ENCODE peak calls at places on chromosome 6, in nine cellular contexts. R, E, F, J, V, D, O, X and L are unnamed samples.

GRCh38 chr6:14382381-14383236 is 265.0 kb downstream of the CD83 start:
- DNase-seq in R (no peak), E (no peak), F (no peak), J (no peak), V (no peak), D (no peak), O (no peak), X (no peak), L (no peak)

GRCh38 chr6:85490516-85491248 is 40.8 kb downstream of the NT5E start:
- DNase-seq in R (no peak), E (no peak), F (no peak), J (no peak), V (no peak), D (no peak), O (no peak), X (no peak), L (no peak)

GRCh38 chr6:104064876-104065275 is 794.8 kb downstream of the HACE1 start:
- DNase-seq in R (no peak), E (no peak), F (no peak), J (no peak), V (no peak), D (no peak), O (no peak), X (no peak), L (no peak)

GRCh38 chr6:9405369-9405768 is 970.0 kb upstream of the SLC35B3 start:
- DNase-seq in R (no peak), E (peak; percentile 49), F (no peak), J (peak; percentile 22), V (peak; percentile 72), D (no peak), O (no peak), X (no peak), L (no peak)

GRCh38 chr6:13431861-13432465 is 55.4 kb downstream of the GFOD1 start:
- DNase-seq in R (no peak), E (no peak), F (no peak), J (no peak), V (peak; percentile 12), D (no peak), O (no peak), X (no peak), L (no peak)

GRCh38 chr6:148593130-148593812 is 153.6 kb upstream of the UST start:
- DNase-seq in R (no peak), E (peak; percentile 1), F (no peak), J (no peak), V (no peak), D (no peak), O (no peak), X (no peak), L (no peak)

GRCh38 chr6:129567374-129567773 is 142.6 kb downstream of the ARHGAP18 start:
- DNase-seq in R (peak; percentile 44), E (no peak), F (no peak), J (peak; percentile 25), V (peak; percentile 22), D (no peak), O (peak; percentile 16), X (no peak), L (no peak)

GRCh38 chr6:123415844-123416468 is 220.8 kb downstream of the TRDN start:
- DNase-seq in R (peak; percentile 50), E (peak; percentile 3), F (peak; percentile 13), J (peak; percentile 80), V (peak; percentile 37), D (no peak), O (peak; percentile 20), X (no peak), L (peak; percentile 43)

GRCh38 chr6:6968731-6969552 is 138.8 kb upstream of the RREB1 start:
- DNase-seq in R (no peak), E (no peak), F (no peak), J (peak; percentile 23), V (no peak), D (no peak), O (no peak), X (no peak), L (no peak)

GRCh38 chr6:47977314-47977713 is 133.7 kb downstream of the PTCHD4 start:
- DNase-seq in R (no peak), E (no peak), F (no peak), J (no peak), V (no peak), D (no peak), O (no peak), X (no peak), L (no peak)

GRCh38 chr6:85911067-85911466 is 268.4 kb upstream of the SYNCRIP start:
- DNase-seq in R (no peak), E (no peak), F (no peak), J (no peak), V (no peak), D (no peak), O (no peak), X (no peak), L (no peak)

GRCh38 chr6:81816387-81816786 is 63.9 kb upstream of the TENT5A start:
- DNase-seq in R (no peak), E (no peak), F (no peak), J (no peak), V (no peak), D (no peak), O (no peak), X (no peak), L (no peak)

GRCh38 chr6:19415605-19416326 is 421.4 kb upstream of the ID4 start:
- DNase-seq in R (no peak), E (no peak), F (no peak), J (no peak), V (peak; percentile 28), D (no peak), O (no peak), X (no peak), L (no peak)
- H3K9me3 ChIP-seq in R (no peaks in the 10 kb centered on the region), E (no peaks in the 10 kb centered on the region), F (no peaks in the 10 kb centered on the region), J (no peaks in the 10 kb centered on the region), V (no peaks in the 10 kb centered on the region), D (peaks cover 30% of the 10 kb centered on the region), O (no peaks in the 10 kb centered on the region), X (no peaks in the 10 kb centered on the region), L (no peaks in the 10 kb centered on the region)

GRCh38 chr6:165019681-165020080 is 289.7 kb downstream of the C6orf118 start:
- DNase-seq in R (no peak), E (no peak), F (no peak), J (no peak), V (no peak), D (no peak), O (no peak), X (no peak), L (no peak)
- H3K9me3 ChIP-seq in R (no peaks in the 10 kb centered on the region), E (peaks cover 14% of the 10 kb centered on the region), F (no peaks in the 10 kb centered on the region), J (no peaks in the 10 kb centered on the region), V (no peaks in the 10 kb centered on the region), D (no peaks in the 10 kb centered on the region), O (no peaks in the 10 kb centered on the region), X (no peaks in the 10 kb centered on the region), L (peaks cover 1% of the 10 kb centered on the region)

DNA sequence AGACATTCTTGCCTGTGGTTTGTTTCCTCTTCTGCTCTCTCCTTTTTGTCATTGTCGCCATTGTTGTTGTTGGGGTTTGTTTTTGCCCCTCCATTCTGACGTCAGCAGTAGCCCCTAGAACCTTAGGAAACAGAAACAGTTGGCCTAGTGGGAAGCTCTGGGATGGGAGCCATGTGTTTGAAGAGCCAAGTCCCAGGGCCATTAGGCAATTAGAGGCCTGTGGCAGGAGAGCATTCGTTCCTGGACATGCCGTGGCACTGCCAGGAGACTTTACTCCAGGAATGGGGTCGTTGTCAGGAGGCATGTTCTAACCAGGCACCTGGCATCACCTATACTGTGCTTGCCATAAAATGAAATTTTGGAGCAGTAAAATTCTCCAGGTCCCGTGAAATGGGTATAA is 39.7 kb downstream of the PPARD start:
- DNase-seq in R (no peak), E (no peak), F (no peak), J (no peak), V (no peak), D (no peak), O (no peak), X (no peak), L (no peak)
- H3K9me3 ChIP-seq in R (no peaks in the 10 kb centered on the region), E (no peaks in the 10 kb centered on the region), F (no peaks in the 10 kb centered on the region), J (no peaks in the 10 kb centered on the region), V (no peaks in the 10 kb centered on the region), D (no peaks in the 10 kb centered on the region), O (no peaks in the 10 kb centered on the region), X (no peaks in the 10 kb centered on the region), L (no peaks in the 10 kb centered on the region)

DNA sequence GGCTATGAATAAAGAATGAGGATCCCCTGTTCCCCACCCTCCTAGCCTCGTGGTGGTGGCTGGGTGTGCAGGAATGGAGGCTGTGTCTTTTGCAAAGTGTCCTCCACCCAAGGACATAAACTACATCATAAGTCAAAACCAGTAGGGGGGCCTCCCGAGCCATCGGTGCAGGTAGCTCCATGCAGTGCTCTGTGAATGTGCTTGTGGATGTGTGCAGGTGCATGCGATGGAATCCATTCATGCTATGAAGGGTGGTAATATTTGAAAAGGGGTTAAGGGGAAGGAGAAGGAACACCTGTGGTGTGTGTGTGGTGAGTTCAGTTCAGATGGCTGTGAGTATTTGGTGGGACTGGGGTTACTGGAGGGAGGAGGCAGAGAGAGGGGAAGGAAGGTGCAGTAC is 197.3 kb downstream of the NRN1 start:
- DNase-seq in R (no peak), E (no peak), F (no peak), J (no peak), V (no peak), D (no peak), O (peak; percentile 21), X (no peak), L (no peak)
- H3K9me3 ChIP-seq in R (no peaks in the 10 kb centered on the region), E (no peaks in the 10 kb centered on the region), F (peaks cover 5% of the 10 kb centered on the region), J (no peaks in the 10 kb centered on the region), V (no peaks in the 10 kb centered on the region), D (peaks cover 25% of the 10 kb centered on the region), O (no peaks in the 10 kb centered on the region), X (no peaks in the 10 kb centered on the region), L (no peaks in the 10 kb centered on the region)

GRCh38 chr6:100459291-100459690 is 5.4 kb downstream of the SIM1 start:
- DNase-seq in R (no peak), E (no peak), F (no peak), J (no peak), V (no peak), D (no peak), O (no peak), X (no peak), L (no peak)

GRCh38 chr6:100461920-100462295 is 2.8 kb downstream of the SIM1 start:
- DNase-seq in R (no peak), E (no peak), F (no peak), J (no peak), V (peak; percentile 68), D (no peak), O (no peak), X (no peak), L (no peak)

GRCh38 chr6:100462396-100462795 is 2.3 kb downstream of the SIM1 start:
- DNase-seq in R (no peak), E (no peak), F (no peak), J (no peak), V (no peak), D (no peak), O (no peak), X (no peak), L (no peak)

GRCh38 chr6:100461273-100461919 is 3.3 kb downstream of the SIM1 start:
- DNase-seq in R (no peak), E (no peak), F (no peak), J (no peak), V (peak; percentile 79), D (no peak), O (no peak), X (no peak), L (no peak)

GRCh38 chr6:100460650-100461204 is 4.0 kb downstream of the SIM1 start:
- DNase-seq in R (no peak), E (no peak), F (no peak), J (no peak), V (peak; percentile 60), D (no peak), O (no peak), X (no peak), L (no peak)
- H3K9me3 ChIP-seq in R (no peaks in the 10 kb centered on the region), E (peaks cover 20% of the 10 kb centered on the region), F (no peaks in the 10 kb centered on the region), J (no peaks in the 10 kb centered on the region), V (no peaks in the 10 kb centered on the region), D (no peaks in the 10 kb centered on the region), O (no peaks in the 10 kb centered on the region), X (peaks cover 21% of the 10 kb centered on the region), L (no peaks in the 10 kb centered on the region)